ENCODE peak calls at places on chromosomes 1 and 21, in five cellular contexts. L, E, O, P and S are unnamed samples.

GRCh38 chr1:56506314-56506743 is 73.0 kb downstream of the PLPP3 start:
- DNase-seq in E (no peak), O (no peak), L (no peak), P (no peak), S (no peak)

GRCh38 chr21:29656504-29657227 is 283.1 kb downstream of the GRIK1 start:
- DNase-seq in E (no peak), O (peak; percentile 29), P (no peak), L (no peak), S (peak; percentile 63)

GRCh38 chr21:39525129-39525528 is 73.4 kb downstream of the SH3BGR start:
- DNase-seq in P (no peak), L (no peak), E (no peak), O (no peak), S (no peak)

GRCh38 chr1:94958081-94958480 is 31.2 kb upstream of the CNN3 start:
- DNase-seq in O (no peak), L (no peak), P (no peak), E (no peak), S (no peak)

GRCh38 chr1:52119722-52120121 is 22.2 kb upstream of the ZFYVE9 start:
- DNase-seq in O (no peak), E (no peak), L (no peak), P (no peak), S (no peak)

GRCh38 chr1:10490271-10490970 is 15.7 kb downstream of the PEX14 start:
- DNase-seq in P (no peak), O (no peak), E (no peak), L (no peak), S (no peak)

GRCh38 chr1:75711846-75712245 is 12.7 kb upstream of the ACADM start:
- DNase-seq in O (no peak), P (no peak), E (no peak), L (no peak), S (no peak)

GRCh38 chr1:18899363-18900049 is 2.8 kb downstream of the ALDH4A1 start:
- DNase-seq in L (no peak), P (no peak), O (no peak), E (no peak), S (no peak)

GRCh38 chr1:38123356-38123755 is 76.8 kb upstream of the POU3F1 start:
- DNase-seq in O (no peak), P (no peak), E (no peak), L (no peak), S (peak; percentile 5)

GRCh38 chr1:93904228-93904627 is 5.0 kb downstream of the GCLM start:
- DNase-seq in P (no peak), E (peak; percentile 53), O (no peak), L (no peak), S (no peak)

GRCh38 chr1:205928256-205928655 is 15.0 kb downstream of the SLC26A9 start:
- DNase-seq in E (no peak), O (no peak), P (no peak), L (no peak), S (no peak)

GRCh38 chr1:112325504-112325903 is 70.5 kb upstream of the CTTNBP2NL start:
- DNase-seq in O (no peak), L (no peak), P (peak; percentile 24), E (no peak), S (no peak)

GRCh38 chr21:27569091-27569490 is 602.2 kb upstream of the ADAMTS5 start:
- DNase-seq in P (no peak), L (no peak), O (no peak), E (no peak), S (peak; percentile 48)

GRCh38 chr1:67575861-67576260 is 109.1 kb upstream of the GADD45A start:
- DNase-seq in O (peak; percentile 64), E (no peak), L (peak; percentile 69), P (no peak), S (peak; percentile 91)

GRCh38 chr1:191508239-191508638 is 650.0 kb upstream of the RGS18 start:
- DNase-seq in E (no peak), L (no peak), O (no peak), P (no peak), S (no peak)

GRCh38 chr1:47953661-47954060 is 43.5 kb downstream of the TRABD2B start:
- DNase-seq in E (no peak), O (no peak), L (no peak), P (no peak), S (no peak)

GRCh38 chr1:23650344-23650990 is 41.1 kb upstream of the RPL11 start:
- DNase-seq in P (no peak), E (no peak), O (no peak), L (no peak), S (no peak)

DNA sequence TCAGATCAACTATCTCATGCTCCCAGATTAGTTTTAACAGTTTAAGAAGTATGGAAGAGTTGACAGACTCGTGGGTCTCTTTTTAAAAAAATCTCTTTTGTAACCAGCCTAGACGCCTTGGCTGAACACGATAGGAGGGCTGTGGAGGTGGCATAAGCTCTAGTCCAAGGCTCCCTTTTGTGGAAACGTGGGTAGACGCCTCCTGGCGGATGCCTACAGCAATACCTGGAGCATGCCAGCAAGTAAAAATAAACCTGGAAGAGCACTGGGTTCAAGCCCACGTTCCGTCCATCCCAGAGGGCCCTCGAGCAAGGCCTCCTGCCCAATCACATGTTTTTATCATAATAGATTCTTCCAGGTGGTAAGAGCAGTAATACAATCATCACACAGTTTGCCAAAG is 87.9 kb downstream of the RGS7 start:
- DNase-seq in P (peak; percentile 47), E (no peak), O (no peak), L (no peak), S (no peak)
- TF ChIP-seq CTCF in P (peak; percentile 45), E (no peak), O (no peak), L (no peak), S (no peak)

DNA sequence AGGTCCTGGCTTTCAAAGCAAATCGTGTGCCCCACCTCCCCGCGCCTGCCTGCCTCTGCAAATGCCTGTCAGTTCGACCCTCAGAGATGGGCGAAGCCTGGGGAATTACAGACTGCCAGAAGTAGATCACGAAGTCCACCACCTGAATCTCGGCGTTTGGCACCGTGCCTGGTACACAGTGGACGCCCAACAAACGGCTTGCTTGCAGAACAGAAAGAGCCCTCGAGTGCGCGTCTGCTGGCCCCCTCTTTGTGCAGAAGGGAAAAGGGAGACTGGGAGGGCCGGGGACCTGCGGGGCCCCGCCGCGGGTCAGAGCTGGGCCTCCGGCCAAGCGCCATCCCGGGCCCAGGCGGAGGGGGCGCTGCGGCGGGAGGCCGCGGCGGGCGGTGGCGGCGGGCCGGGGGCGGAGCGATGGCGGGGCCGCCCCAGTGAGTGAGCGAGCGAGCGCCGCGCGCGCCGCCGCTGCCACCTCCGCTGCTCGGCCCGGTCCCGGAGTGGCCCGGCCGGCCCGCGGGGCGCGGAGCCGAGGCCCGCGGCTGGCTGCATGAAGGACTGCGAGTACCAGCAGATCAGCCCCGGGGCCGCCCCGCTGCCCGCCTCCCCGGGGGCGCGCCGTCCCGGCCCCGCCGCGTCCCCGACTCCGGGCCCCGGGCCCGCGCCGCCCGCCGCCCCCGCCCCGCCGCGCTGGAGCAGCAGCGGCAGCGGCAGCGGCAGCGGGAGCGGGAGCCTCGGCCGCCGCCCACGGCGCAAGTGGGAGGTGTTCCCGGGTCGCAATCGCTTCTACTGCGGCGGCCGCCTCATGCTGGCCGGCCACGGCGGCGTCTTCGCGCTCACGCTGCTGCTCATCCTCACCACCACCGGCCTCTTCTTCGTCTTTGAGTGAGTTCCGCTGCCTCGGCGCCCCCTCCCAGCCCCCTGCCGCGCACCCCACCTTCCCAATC is at the start of gene ZDHHC18:
- DNase-seq in L (no peak), O (no peak), E (peak; percentile 78), P (peak; percentile 67), S (peak; percentile 44)
- TF ChIP-seq CTCF in L (peak; percentile 29), O (peak; percentile 52), E (peak; percentile 59), P (peak; percentile 51), S (peak; percentile 20)

DNA sequence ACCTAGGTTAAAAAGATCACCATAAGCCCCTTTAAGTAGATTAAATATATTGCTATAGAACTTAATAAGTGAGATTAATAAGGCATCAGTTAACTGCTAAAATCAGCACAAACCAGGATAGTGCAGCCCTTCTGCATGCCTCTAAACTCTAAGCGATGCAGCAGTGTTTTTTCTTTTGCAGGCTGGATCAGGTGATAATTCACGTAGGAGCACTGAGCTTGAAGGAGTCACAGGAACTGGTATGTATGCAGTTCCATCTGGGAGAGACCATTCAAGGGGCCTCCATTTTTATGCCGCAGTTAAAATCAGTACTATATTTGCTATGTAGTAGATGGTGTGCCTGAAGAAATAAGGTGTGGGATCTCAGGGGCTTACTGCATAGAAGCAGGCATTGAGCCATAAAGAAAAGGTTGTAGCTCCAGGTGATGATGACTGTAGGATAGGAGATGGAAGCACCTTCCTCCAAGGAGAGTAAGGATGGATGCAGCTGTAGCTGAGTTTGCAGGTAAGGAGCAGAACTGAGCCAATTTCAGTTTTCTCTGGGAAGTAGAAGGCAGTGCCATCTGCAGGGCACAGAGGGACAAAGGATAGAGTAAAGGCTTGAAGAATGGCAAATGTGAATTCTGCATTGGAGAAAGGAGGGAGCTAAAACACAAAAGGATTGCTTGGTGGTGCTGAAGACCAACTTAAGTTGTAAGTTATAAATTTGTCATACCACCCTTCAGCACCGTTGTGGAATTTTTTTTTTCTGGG is 22.6 kb downstream of the NPL start:
- DNase-seq in P (no peak), O (no peak), E (no peak), L (no peak), S (no peak)
- TF ChIP-seq CTCF in P (no peak), O (no peak), E (peak; percentile 46), L (no peak), S (peak; percentile 6)

GRCh38 chr1:106194206-106194605 is 862.3 kb upstream of the PRMT6 start:
- DNase-seq in P (no peak), O (no peak), L (no peak), E (no peak), S (no peak)
- TF ChIP-seq CTCF in P (no peak), O (no peak), L (no peak), E (peak; percentile 12), S (no peak)

GRCh38 chr21:38333290-38334272 is 76.8 kb downstream of the KCNJ15 start:
- DNase-seq in P (no peak), L (no peak), O (no peak), E (no peak), S (no peak)
- TF ChIP-seq CTCF in P (no peak), L (peak; percentile 24), O (peak; percentile 22), E (no peak), S (peak; percentile 33)

GRCh38 chr1:15848929-15849774 is 1.6 kb downstream of the SPEN start:
- DNase-seq in E (peak; percentile 67), L (peak; percentile 39), P (peak; percentile 88), O (no peak), S (peak; percentile 79)
- TF ChIP-seq CTCF in E (no peak), L (no peak), P (no peak), O (no peak), S (no peak)

DNA sequence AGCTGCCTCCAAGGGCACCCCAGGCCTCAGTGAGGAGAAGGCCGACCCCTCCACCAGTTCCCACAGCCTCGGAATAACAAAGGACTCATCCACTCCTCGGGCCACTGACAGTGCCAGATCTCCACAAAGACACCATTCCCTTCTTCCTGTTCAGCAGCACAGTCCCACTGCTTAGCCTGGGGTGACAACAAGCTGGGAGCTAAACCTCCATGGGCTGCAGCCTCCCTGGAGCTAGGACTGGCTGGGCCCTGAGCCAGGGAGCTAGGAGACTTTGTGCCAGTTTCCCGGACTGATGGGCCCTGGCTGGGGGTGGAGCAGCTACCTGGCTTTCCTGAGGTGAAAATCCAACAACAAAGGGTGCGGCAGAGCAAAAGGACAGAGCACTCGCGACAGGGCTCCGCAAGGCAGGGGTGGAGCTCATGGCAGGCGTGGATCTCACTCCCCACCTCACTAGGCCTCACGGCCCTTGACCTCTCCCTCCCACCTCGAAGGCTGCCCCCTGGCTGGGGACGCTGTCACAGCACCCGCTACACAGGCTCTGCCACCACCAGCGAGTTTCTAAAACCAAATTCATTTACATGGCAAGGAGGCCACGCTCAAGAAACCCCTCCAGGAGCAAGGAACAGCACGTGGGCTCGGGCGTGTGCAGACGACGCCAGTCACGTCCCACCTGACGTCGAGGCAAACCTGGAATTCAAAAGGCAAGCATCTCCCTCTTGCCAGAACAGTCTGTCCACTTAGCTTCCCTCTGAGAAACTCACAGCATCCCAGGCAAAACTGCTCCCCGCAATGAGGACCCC is 13.8 kb downstream of the SLC35E2B start:
- DNase-seq in P (peak; percentile 70), L (no peak), E (peak; percentile 89), O (no peak), S (no peak)
- TF ChIP-seq CTCF in P (peak; percentile 43), L (no peak), E (peak; percentile 89), O (peak; percentile 25), S (peak; percentile 21)